ENCODE peak calls at places on chromosome 19, in seven cellular contexts. C is heart right ventricle, G is choroid plexus epithelial cell, N is K562, D is brain microvascular endothelial cell, K is colonic mucosa, J is endothelial cell. Z is an unnamed sample.

GRCh38 chr19:16376649-16377048 is 52.0 kb downstream of the KLF2 start:
- DNase-seq in C (no peak), G (no peak), N (peak; percentile 40), D (no peak), K (no peak), J (peak; percentile 67), Z (peak; percentile 5)

GRCh38 chr19:47240561-47240960 is 9.6 kb upstream of the BBC3 start:
- DNase-seq in C (no peak), G (no peak), N (no peak), D (no peak), K (no peak), J (no peak), Z (no peak)

GRCh38 chr19:8655340-8655709 is 24.9 kb downstream of the NFILZ start:
- DNase-seq in C (no peak), G (no peak), N (no peak), D (no peak), K (no peak), J (no peak), Z (no peak)

GRCh38 chr19:18493440-18494266 is 28.2 kb downstream of the ELL start:
- DNase-seq in C (no peak), G (no peak), N (no peak), D (no peak), K (no peak), J (no peak), Z (no peak)

GRCh38 chr19:3369337-3370213 is 3.2 kb downstream of the NFIC start:
- DNase-seq in C (peak; percentile 72), G (peak; percentile 42), N (no peak), D (no peak), K (peak; percentile 47), J (no peak), Z (peak; percentile 61)

GRCh38 chr19:10289167-10289835 is 451 bp upstream of the ICAM5 start:
- DNase-seq in C (no peak), G (peak; percentile 67), N (peak; percentile 66), D (no peak), K (peak; percentile 41), J (no peak), Z (peak; percentile 79)

GRCh38 chr19:48190288-48191284 is 20.1 kb downstream of the ZSWIM9 start:
- DNase-seq in C (no peak), G (peak; percentile 82), N (peak; percentile 90), D (peak; percentile 27), K (no peak), J (peak; percentile 42), Z (peak; percentile 67)

GRCh38 chr19:18253716-18254115 is 20.5 kb downstream of the IQCN start:
- DNase-seq in C (no peak), G (no peak), N (no peak), D (no peak), K (peak; percentile 90), J (no peak), Z (no peak)

GRCh38 chr19:19388568-19389555 is 16.6 kb upstream of the GATAD2A start:
- DNase-seq in C (no peak), G (peak; percentile 20), N (no peak), D (no peak), K (no peak), J (no peak), Z (no peak)

GRCh38 chr19:38734426-38735256 is 9.6 kb downstream of the CAPN12 start:
- DNase-seq in C (no peak), G (peak; percentile 48), N (no peak), D (no peak), K (peak; percentile 59), J (no peak), Z (peak; percentile 39)

GRCh38 chr19:18437481-18438330 is at the start of gene ISYNA1:
- DNase-seq in C (peak; percentile 72), G (peak; percentile 77), N (peak; percentile 84), D (peak; percentile 42), K (peak; percentile 61), J (peak; percentile 65), Z (no peak)

GRCh38 chr19:55256562-55257460 is 2.0 kb downstream of the PPP6R1 start:
- DNase-seq in C (no peak), G (peak; percentile 13), N (no peak), D (no peak), K (no peak), J (no peak), Z (no peak)

GRCh38 chr19:3344608-3345598 is 21.5 kb upstream of the NFIC start:
- DNase-seq in C (no peak), G (no peak), N (no peak), D (no peak), K (no peak), J (no peak), Z (no peak)

GRCh38 chr19:10898633-10899032 is 27.3 kb downstream of the CARM1 start:
- DNase-seq in C (no peak), G (no peak), N (no peak), D (no peak), K (no peak), J (no peak), Z (no peak)

GRCh38 chr19:35521124-35521743 is 6.9 kb downstream of the SBSN start:
- DNase-seq in C (no peak), G (no peak), N (no peak), D (no peak), K (no peak), J (no peak), Z (no peak)

GRCh38 chr19:37899453-37899852 is 6.9 kb downstream of the WDR87 start:
- DNase-seq in C (no peak), G (no peak), N (no peak), D (no peak), K (no peak), J (no peak), Z (no peak)

GRCh38 chr19:56543776-56544175 is 5.0 kb downstream of the ZFP28 start:
- DNase-seq in C (no peak), G (no peak), N (no peak), D (no peak), K (no peak), J (no peak), Z (no peak)

DNA sequence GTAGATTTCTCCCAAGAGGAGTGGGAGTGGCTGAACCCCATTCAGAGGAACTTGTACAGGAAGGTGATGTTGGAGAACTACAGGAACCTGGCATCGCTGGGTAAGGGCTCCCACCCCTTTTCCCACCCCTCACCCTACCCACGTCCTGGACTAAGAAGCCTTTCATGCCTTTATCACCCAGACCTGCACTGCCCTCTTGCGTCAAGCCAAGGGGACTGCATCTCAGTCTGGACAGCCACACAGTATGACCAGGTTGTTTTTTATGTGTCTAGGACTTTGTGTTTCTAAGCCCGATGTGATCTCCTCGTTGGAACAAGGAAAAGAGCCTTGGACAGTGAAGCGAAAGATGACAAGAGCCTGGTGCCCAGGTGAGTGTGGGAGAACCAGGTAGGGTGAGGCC is 8.8 kb downstream of the ZFP28 start:
- DNase-seq in C (no peak), G (no peak), N (peak; percentile 35), D (no peak), K (no peak), J (no peak), Z (no peak)
- TF ChIP-seq CTCF in C (peak; percentile 17), G (peak; percentile 27), N (peak; percentile 53), D (peak; percentile 39), K (no peak), J (no peak), Z (no peak)

GRCh38 chr19:33133438-33134031 is 1.6 kb downstream of the WDR88 start:
- DNase-seq in C (no peak), G (peak; percentile 26), N (no peak), D (no peak), K (no peak), J (no peak), Z (no peak)

GRCh38 chr19:33134571-33135041 is 2.7 kb downstream of the WDR88 start:
- DNase-seq in C (no peak), G (no peak), N (no peak), D (no peak), K (no peak), J (no peak), Z (no peak)

GRCh38 chr19:33132021-33132420 is at the start of gene WDR88:
- DNase-seq in C (no peak), G (no peak), N (no peak), D (no peak), K (no peak), J (no peak), Z (no peak)

GRCh38 chr19:33130433-33130832 is 1.5 kb upstream of the WDR88 start:
- DNase-seq in C (no peak), G (no peak), N (no peak), D (no peak), K (no peak), J (no peak), Z (no peak)

GRCh38 chr19:33132425-33132824 is 511 bp downstream of the WDR88 start:
- DNase-seq in C (no peak), G (no peak), N (no peak), D (no peak), K (no peak), J (peak; percentile 37), Z (no peak)
- TF ChIP-seq CTCF in C (no peak), G (peak; percentile 44), N (peak; percentile 30), D (peak; percentile 62), K (no peak), J (peak; percentile 48), Z (peak; percentile 26)

GRCh38 chr19:13962738-13963602 is 10.7 kb downstream of the DCAF15 start:
- DNase-seq in C (no peak), G (no peak), N (no peak), D (no peak), K (no peak), J (no peak), Z (no peak)
- TF ChIP-seq CTCF in C (no peak), G (no peak), N (no peak), D (no peak), K (no peak), J (no peak), Z (no peak)

GRCh38 chr19:1253514-1254080 is 5.2 kb downstream of the MIDN start:
- DNase-seq in C (no peak), G (peak; percentile 94), N (no peak), D (no peak), K (peak; percentile 75), J (no peak), Z (no peak)

GRCh38 chr19:1251503-1252220 is 3.3 kb downstream of the MIDN start:
- DNase-seq in C (peak; percentile 84), G (peak; percentile 50), N (no peak), D (no peak), K (no peak), J (peak; percentile 29), Z (no peak)

GRCh38 chr19:1252221-1252817 is 3.9 kb downstream of the MIDN start:
- DNase-seq in C (peak; percentile 91), G (peak; percentile 90), N (no peak), D (peak; percentile 62), K (peak; percentile 85), J (peak; percentile 38), Z (peak; percentile 99)

GRCh38 chr19:1254081-1254527 is 5.7 kb downstream of the MIDN start:
- DNase-seq in C (no peak), G (peak; percentile 35), N (no peak), D (no peak), K (no peak), J (no peak), Z (no peak)

DNA sequence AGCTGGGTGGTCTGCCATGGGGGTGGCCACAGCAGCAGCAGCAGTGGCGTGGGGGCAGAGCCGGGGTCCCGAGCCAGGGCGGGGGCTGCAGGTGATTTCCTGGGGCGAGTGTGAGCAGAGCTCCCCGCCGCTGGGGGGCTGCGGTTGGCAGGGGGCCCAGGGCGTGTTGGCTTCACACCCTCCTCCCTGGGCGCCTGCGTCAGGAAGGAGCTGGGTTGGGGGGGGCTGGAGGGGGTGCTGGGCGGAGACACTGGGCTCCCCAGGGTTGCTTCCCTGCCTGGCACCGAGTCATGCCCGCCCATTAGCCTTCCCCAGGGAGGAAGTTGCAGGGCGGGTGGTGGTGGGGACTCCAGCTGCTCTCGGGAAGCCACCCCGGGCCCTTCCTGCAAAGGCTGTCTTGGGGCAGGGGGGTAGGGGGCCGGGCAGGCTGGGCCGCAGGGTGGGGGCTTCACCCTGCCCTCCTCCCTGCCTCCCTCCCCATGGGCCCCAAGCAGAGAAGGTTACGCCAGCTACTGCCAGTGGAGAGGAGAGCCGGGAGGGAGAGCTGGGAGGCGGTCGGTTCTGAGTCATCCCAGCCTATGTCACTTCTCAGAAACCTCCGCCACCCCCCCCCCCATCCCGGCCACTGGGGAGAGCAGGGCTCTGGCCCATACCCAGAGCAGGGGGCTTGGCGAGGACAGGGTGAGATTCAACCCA is 4.6 kb downstream of the MIDN start:
- DNase-seq in C (peak; percentile 91), G (peak; percentile 99), N (no peak), D (peak; percentile 94), K (peak; percentile 91), J (no peak), Z (peak; percentile 99)
- TF ChIP-seq CTCF in C (peak; percentile 37), G (no peak), N (no peak), D (peak; percentile 22), K (no peak), J (no peak), Z (no peak)

Z was measured in MCF 10A.